ENCODE peak calls at places on chromosomes 11 and 22, in five cellular contexts. W is kidney epithelial cell; T is fibroblast of the aortic adventitia; H is transverse colon; O is effector memory CD4-positive, alpha-beta T cell. C is an unnamed sample.

GRCh38 chr11:132058211-132058772 is 687.9 kb downstream of the NTM start:
- DNase-seq in H (peak), T (peak), W (no peak), O (no peak), C (no peak)

GRCh38 chr22:43128928-43129424 is 14.2 kb downstream of the MCAT start:
- DNase-seq in O (no peak), T (no peak), W (no peak), H (peak), C (no peak)

GRCh38 chr11:30370164-30370563 is 47.3 kb downstream of the ARL14EP start:
- DNase-seq in W (no peak), T (no peak), H (no peak), O (no peak), C (no peak)

GRCh38 chr11:88332851-88333250 is 4.7 kb downstream of the CTSC start:
- DNase-seq in W (no peak), T (peak), O (no peak), H (no peak), C (no peak)

GRCh38 chr22:41526226-41526531 is 18.1 kb downstream of the POLR3H start:
- DNase-seq in T (no peak), H (no peak), O (no peak), W (no peak), C (no peak)

GRCh38 chr22:30423296-30423958 is 2.1 kb upstream of the MTFP1 start:
- DNase-seq in T (no peak), W (no peak), H (peak), O (peak), C (no peak)

GRCh38 chr11:72179804-72180396 is 12.0 kb upstream of the FOLR1 start:
- DNase-seq in H (no peak), T (no peak), W (no peak), O (no peak), C (no peak)

GRCh38 chr11:76604081-76604601 is 66.4 kb downstream of the LRRC32 start:
- DNase-seq in H (no peak), W (no peak), T (no peak), O (no peak), C (no peak)

GRCh38 chr11:45079075-45079444 is 67.4 kb upstream of the PRDM11 start:
- DNase-seq in H (peak), O (no peak), W (no peak), T (no peak), C (no peak)

GRCh38 chr11:70084046-70084984 is 6.2 kb downstream of the ANO1 start:
- DNase-seq in T (no peak), O (no peak), W (no peak), H (no peak), C (no peak)

DNA sequence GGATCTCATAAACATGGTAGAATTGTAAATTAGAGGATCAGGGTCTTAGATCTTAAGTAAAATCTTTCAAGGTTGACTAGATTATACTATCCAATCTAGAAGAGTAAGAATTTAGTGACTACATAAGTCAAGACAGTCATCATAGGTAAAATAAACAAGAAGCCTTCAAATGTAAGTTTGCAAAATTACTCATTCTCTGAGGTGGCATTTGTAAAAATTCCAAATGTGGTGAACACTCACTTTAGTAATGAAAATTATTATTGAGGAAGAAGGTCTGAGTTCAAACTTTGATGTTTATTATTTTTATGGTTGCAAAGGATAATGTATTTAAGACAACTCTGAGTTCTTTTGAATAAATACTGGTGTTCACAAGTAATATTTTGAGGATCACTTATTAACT is 4.6 kb downstream of the HYLS1 start:
- DNase-seq in T (peak), H (no peak), W (no peak), O (no peak), C (no peak)
- H3K4me3 ChIP-seq in T (no peak), H (no peak), W (no peak), O (no peak), C (no peak)

GRCh38 chr11:67438121-67438902 is 830 bp upstream of the PTPRCAP start:
- DNase-seq in T (no peak), O (peak), W (no peak), H (peak), C (no peak)

GRCh38 chr11:67435727-67436458 is 1.6 kb downstream of the PTPRCAP start:
- DNase-seq in O (no peak), T (no peak), W (no peak), H (no peak), C (no peak)

GRCh38 chr11:67435031-67435726 is 2.3 kb downstream of the PTPRCAP start:
- DNase-seq in O (no peak), H (no peak), W (no peak), T (no peak), C (no peak)

GRCh38 chr11:67437082-67437821 is at the start of gene PTPRCAP:
- DNase-seq in O (peak), T (no peak), H (peak), W (no peak), C (no peak)

GRCh38 chr11:67436459-67437081 is 912 bp downstream of the PTPRCAP start:
- DNase-seq in T (no peak), H (peak), O (no peak), W (no peak), C (no peak)
- H3K4me3 ChIP-seq in T (no peak), H (no peak), O (peak), W (no peak), C (peak)

GRCh38 chr11:111365722-111366559 is 13.1 kb downstream of the POU2AF1 start:
- DNase-seq in W (no peak), O (no peak), T (no peak), H (no peak), C (no peak)

GRCh38 chr11:111361874-111362273 is 17.2 kb downstream of the POU2AF1 start:
- DNase-seq in H (peak), T (no peak), O (no peak), W (no peak), C (no peak)

GRCh38 chr11:111364503-111364902 is 14.6 kb downstream of the POU2AF1 start:
- DNase-seq in O (no peak), T (no peak), W (no peak), H (no peak), C (no peak)

GRCh38 chr11:111362887-111363411 is 16.1 kb downstream of the POU2AF1 start:
- DNase-seq in H (peak), T (no peak), W (no peak), O (no peak), C (no peak)

DNA sequence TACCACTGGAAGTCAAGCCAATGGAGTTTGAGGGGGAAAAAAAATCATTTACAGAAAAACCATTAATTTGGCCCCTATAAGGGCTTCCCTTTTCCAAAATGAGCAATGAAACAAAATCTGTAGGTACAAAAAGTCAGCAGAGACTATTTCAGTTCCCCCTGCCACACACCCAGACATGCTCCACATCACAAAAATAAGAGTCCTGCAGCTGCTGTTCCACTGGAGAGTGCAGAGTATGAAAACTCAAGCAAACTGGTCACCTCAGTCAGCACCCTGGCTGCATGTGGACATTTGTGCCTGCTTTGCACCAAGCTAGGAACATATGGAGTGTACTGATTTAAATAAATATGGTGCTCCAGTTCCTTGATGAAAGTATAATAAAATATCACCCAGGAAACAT is 15.1 kb downstream of the POU2AF1 start:
- DNase-seq in O (no peak), T (no peak), H (no peak), W (no peak), C (no peak)
- H3K4me3 ChIP-seq in O (no peak), T (no peak), H (no peak), W (no peak), C (no peak)

GRCh38 chr11:1335264-1335810 is 25.9 kb upstream of the TOLLIP start:
- DNase-seq in W (no peak), H (no peak), T (no peak), O (no peak), C (no peak)
- H3K4me3 ChIP-seq in W (no peak), H (no peak), T (peak), O (peak), C (peak)

DNA sequence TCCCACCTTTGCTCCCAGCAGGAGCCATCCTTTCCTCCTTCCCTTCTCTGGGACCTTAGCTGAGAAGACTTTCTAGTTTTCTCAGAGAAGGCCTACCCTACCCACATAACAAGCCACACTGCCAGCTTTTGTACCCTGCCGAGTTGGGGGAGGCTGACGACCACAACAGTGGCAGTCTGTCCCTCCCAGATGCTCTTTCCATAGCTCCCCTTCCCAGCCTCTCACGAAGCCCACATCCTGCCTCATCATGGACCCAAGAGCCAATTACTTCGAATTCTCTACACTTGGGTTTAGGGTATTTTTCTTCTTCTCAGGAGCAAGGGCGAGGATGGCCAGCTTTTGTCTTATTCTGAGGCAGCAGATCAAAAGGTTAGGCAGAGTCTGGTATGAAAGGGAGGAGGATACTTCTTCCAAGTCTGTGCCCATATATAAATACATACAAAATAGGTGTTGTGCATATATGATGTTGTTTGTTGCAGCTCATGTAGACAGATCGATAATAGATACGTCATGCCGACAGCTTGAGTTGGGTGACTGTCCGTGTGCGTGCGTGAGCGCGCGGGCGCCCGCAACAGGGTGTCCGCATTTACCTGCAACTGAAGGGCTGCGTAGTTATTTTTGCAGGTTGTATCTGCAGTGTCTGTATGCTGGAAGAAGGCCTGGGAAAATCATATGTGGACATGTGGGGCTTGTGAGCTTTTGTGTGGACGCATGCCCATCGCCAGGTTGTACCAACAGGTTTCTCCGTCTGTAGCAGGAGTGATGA is 846 bp upstream of the NRGN start:
- DNase-seq in T (no peak), W (no peak), H (no peak), O (no peak), C (no peak)
- H3K4me3 ChIP-seq in T (no peak), W (peak), H (no peak), O (peak), C (peak)

GRCh38 chr11:118909619-118910308 is 16.0 kb downstream of the BCL9L start:
- DNase-seq in H (no peak), O (no peak), W (no peak), T (no peak), C (no peak)
- H3K4me3 ChIP-seq in H (peak), O (peak), W (peak), T (peak), C (peak)

GRCh38 chr11:95918056-95918455 is 5.9 kb downstream of the MTMR2 start:
- DNase-seq in H (no peak), W (no peak), O (no peak), T (no peak), C (no peak)

GRCh38 chr11:95918720-95919119 is 5.2 kb downstream of the MTMR2 start:
- DNase-seq in W (no peak), T (no peak), H (no peak), O (no peak), C (no peak)

GRCh38 chr11:95920460-95921105 is 3.3 kb downstream of the MTMR2 start:
- DNase-seq in W (no peak), O (no peak), H (no peak), T (peak), C (no peak)

GRCh38 chr11:95917188-95918036 is 6.5 kb downstream of the MTMR2 start:
- DNase-seq in W (no peak), O (no peak), T (peak), H (no peak), C (no peak)

DNA sequence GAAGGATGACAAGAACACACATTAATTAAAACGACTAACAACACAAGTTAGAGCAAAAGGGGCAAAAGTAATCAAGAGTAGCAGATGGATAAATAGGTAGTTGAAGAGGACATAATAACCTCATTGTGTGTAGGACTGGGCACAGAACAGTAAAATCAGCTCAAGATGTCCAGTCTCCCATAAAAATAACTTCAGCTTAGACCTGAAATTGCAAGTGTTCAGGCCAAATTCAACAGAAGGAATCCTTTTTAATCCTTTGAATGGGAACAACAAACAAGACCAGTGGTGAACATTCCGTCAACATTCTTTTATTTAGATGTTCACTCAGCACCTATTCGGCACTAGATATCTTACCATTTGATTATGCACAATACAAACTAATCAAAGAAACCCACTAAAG is 4.4 kb downstream of the MTMR2 start:
- DNase-seq in T (no peak), H (no peak), W (no peak), O (no peak), C (no peak)
- H3K4me3 ChIP-seq in T (no peak), H (no peak), W (no peak), O (no peak), C (no peak)

GRCh38 chr11:130911306-130911705 is 5.0 kb downstream of the SNX19 start:
- DNase-seq in H (no peak), W (no peak), O (no peak), T (no peak), C (no peak)

GRCh38 chr11:130909650-130910049 is 6.6 kb downstream of the SNX19 start:
- DNase-seq in H (no peak), T (peak), W (no peak), O (no peak), C (no peak)

GRCh38 chr11:130908061-130908460 is 8.2 kb downstream of the SNX19 start:
- DNase-seq in H (no peak), T (no peak), W (no peak), O (no peak), C (no peak)

GRCh38 chr11:130907229-130907628 is 9.1 kb downstream of the SNX19 start:
- DNase-seq in T (no peak), O (no peak), H (no peak), W (no peak), C (no peak)

DNA sequence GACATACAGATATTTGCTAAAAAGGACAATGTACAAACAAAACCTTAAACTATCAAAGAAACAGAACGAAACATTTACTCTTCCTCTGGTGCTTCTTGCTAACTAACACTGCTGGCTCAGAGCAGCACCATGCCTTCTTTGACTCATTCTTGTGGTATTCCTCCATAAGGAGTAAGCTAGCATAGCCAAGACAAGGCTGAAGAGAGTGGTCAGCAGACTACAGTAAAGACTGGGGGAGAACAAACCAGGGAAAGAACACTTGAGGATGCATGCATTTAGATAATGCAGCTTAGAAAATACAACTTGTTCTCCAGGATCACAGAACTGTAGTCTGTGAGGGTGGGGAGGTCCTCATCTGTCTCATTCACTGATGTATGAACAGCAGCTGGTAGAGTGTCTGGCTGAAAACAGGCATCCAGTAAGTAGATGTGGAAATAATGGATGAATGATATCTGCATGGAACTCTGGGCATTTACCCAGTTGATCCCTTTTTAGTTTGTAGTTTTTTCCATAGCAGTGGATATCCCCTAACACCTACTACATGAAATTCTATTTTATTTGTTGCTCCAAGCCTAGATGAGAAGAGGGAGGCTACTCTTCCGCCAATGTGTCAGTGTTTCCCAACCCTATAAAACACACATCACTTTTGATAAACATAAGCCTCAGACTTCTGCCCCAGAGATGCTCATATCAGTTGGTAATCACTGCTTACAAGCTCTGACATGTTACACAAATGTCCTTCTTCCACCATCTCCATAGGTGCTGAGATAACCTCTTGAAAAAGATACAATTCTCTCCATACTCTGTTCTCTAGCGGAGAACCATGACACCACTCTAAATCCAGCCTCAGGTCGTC is 7.3 kb downstream of the SNX19 start:
- DNase-seq in T (peak), W (no peak), O (no peak), H (no peak), C (no peak)
- H3K4me3 ChIP-seq in T (no peak), W (no peak), O (no peak), H (no peak), C (no peak)